ENCODE peak calls at places on chromosomes 3 and 15, in nine cellular contexts. One of them, this sample, is unnamed.

GRCh38 chr15:77944002-77944867 is 133.3 kb downstream of the TBC1D2B start:
- DNase-seq in GM20000: peak
- DNase-seq in smooth muscle cell of the brain vasculature: peak
- DNase-seq in activated CD4-positive, alpha-beta T cell treated with anti-CD3 and anti-CD28 coated beads, Interleukin-2, amount 50 U/mL, for 1 hour: peak
- DNase-seq in GM12865: peak
- DNase-seq in A172: no peak
- DNase-seq in HuH-7: peak
- DNase-seq in activated CD8-positive, alpha-beta memory T cell treated with anti-CD3 and anti-CD28 coated beads for 48 hours: no peak
- DNase-seq in stimulated activated CD4-positive, alpha-beta T cell treated with anti-CD3 and anti-CD28 coated beads, Interleukin-15, amount 100 ng/mL, for 24 hours: peak
- DNase-seq in this sample: peak

GRCh38 chr3:152192050-152192449 is 76.7 kb upstream of the MBNL1 start:
- DNase-seq in GM20000: no peak
- DNase-seq in smooth muscle cell of the brain vasculature: no peak
- DNase-seq in activated CD4-positive, alpha-beta T cell treated with anti-CD3 and anti-CD28 coated beads, Interleukin-2, amount 50 U/mL, for 1 hour: no peak
- DNase-seq in GM12865: no peak
- DNase-seq in A172: no peak
- DNase-seq in HuH-7: no peak
- DNase-seq in activated CD8-positive, alpha-beta memory T cell treated with anti-CD3 and anti-CD28 coated beads for 48 hours: no peak
- DNase-seq in stimulated activated CD4-positive, alpha-beta T cell treated with anti-CD3 and anti-CD28 coated beads, Interleukin-15, amount 100 ng/mL, for 24 hours: no peak
- DNase-seq in this sample: no peak

GRCh38 chr3:38114052-38114874 is 22.7 kb downstream of the ACAA1 start:
- DNase-seq in GM20000: no peak
- DNase-seq in smooth muscle cell of the brain vasculature: no peak
- DNase-seq in activated CD4-positive, alpha-beta T cell treated with anti-CD3 and anti-CD28 coated beads, Interleukin-2, amount 50 U/mL, for 1 hour: no peak
- DNase-seq in GM12865: no peak
- DNase-seq in A172: no peak
- DNase-seq in HuH-7: no peak
- DNase-seq in activated CD8-positive, alpha-beta memory T cell treated with anti-CD3 and anti-CD28 coated beads for 48 hours: no peak
- DNase-seq in stimulated activated CD4-positive, alpha-beta T cell treated with anti-CD3 and anti-CD28 coated beads, Interleukin-15, amount 100 ng/mL, for 24 hours: no peak
- DNase-seq in this sample: no peak

GRCh38 chr3:178709047-178709446 is 172.8 kb downstream of the KCNMB2 start:
- DNase-seq in GM20000: no peak
- DNase-seq in smooth muscle cell of the brain vasculature: no peak
- DNase-seq in activated CD4-positive, alpha-beta T cell treated with anti-CD3 and anti-CD28 coated beads, Interleukin-2, amount 50 U/mL, for 1 hour: no peak
- DNase-seq in GM12865: no peak
- DNase-seq in A172: no peak
- DNase-seq in HuH-7: no peak
- DNase-seq in activated CD8-positive, alpha-beta memory T cell treated with anti-CD3 and anti-CD28 coated beads for 48 hours: no peak
- DNase-seq in stimulated activated CD4-positive, alpha-beta T cell treated with anti-CD3 and anti-CD28 coated beads, Interleukin-15, amount 100 ng/mL, for 24 hours: no peak
- DNase-seq in this sample: no peak

GRCh38 chr15:39880718-39881387 is 39.2 kb downstream of the GPR176 start:
- DNase-seq in GM20000: no peak
- DNase-seq in smooth muscle cell of the brain vasculature: no peak
- DNase-seq in activated CD4-positive, alpha-beta T cell treated with anti-CD3 and anti-CD28 coated beads, Interleukin-2, amount 50 U/mL, for 1 hour: no peak
- DNase-seq in GM12865: no peak
- DNase-seq in A172: no peak
- DNase-seq in HuH-7: no peak
- DNase-seq in activated CD8-positive, alpha-beta memory T cell treated with anti-CD3 and anti-CD28 coated beads for 48 hours: no peak
- DNase-seq in stimulated activated CD4-positive, alpha-beta T cell treated with anti-CD3 and anti-CD28 coated beads, Interleukin-15, amount 100 ng/mL, for 24 hours: no peak
- DNase-seq in this sample: no peak

GRCh38 chr3:152320201-152320617 is 51.5 kb downstream of the MBNL1 start:
- DNase-seq in GM20000: no peak
- DNase-seq in smooth muscle cell of the brain vasculature: no peak
- DNase-seq in activated CD4-positive, alpha-beta T cell treated with anti-CD3 and anti-CD28 coated beads, Interleukin-2, amount 50 U/mL, for 1 hour: no peak
- DNase-seq in GM12865: no peak
- DNase-seq in A172: no peak
- DNase-seq in HuH-7: no peak
- DNase-seq in activated CD8-positive, alpha-beta memory T cell treated with anti-CD3 and anti-CD28 coated beads for 48 hours: no peak
- DNase-seq in stimulated activated CD4-positive, alpha-beta T cell treated with anti-CD3 and anti-CD28 coated beads, Interleukin-15, amount 100 ng/mL, for 24 hours: no peak
- DNase-seq in this sample: no peak

GRCh38 chr15:75597667-75598341 is 18.7 kb upstream of the PTPN9 start:
- DNase-seq in GM20000: no peak
- DNase-seq in smooth muscle cell of the brain vasculature: no peak
- DNase-seq in activated CD4-positive, alpha-beta T cell treated with anti-CD3 and anti-CD28 coated beads, Interleukin-2, amount 50 U/mL, for 1 hour: peak
- DNase-seq in GM12865: peak
- DNase-seq in A172: no peak
- DNase-seq in HuH-7: peak
- DNase-seq in activated CD8-positive, alpha-beta memory T cell treated with anti-CD3 and anti-CD28 coated beads for 48 hours: no peak
- DNase-seq in stimulated activated CD4-positive, alpha-beta T cell treated with anti-CD3 and anti-CD28 coated beads, Interleukin-15, amount 100 ng/mL, for 24 hours: peak
- DNase-seq in this sample: no peak

GRCh38 chr3:97901327-97902295 is 70.6 kb downstream of the RIOX2 start:
- DNase-seq in GM20000: no peak
- DNase-seq in smooth muscle cell of the brain vasculature: no peak
- DNase-seq in activated CD4-positive, alpha-beta T cell treated with anti-CD3 and anti-CD28 coated beads, Interleukin-2, amount 50 U/mL, for 1 hour: no peak
- DNase-seq in GM12865: no peak
- DNase-seq in A172: no peak
- DNase-seq in HuH-7: peak
- DNase-seq in activated CD8-positive, alpha-beta memory T cell treated with anti-CD3 and anti-CD28 coated beads for 48 hours: no peak
- DNase-seq in stimulated activated CD4-positive, alpha-beta T cell treated with anti-CD3 and anti-CD28 coated beads, Interleukin-15, amount 100 ng/mL, for 24 hours: no peak
- DNase-seq in this sample: no peak

GRCh38 chr3:89841041-89841440 is 733.6 kb downstream of the EPHA3 start:
- DNase-seq in GM20000: no peak
- DNase-seq in smooth muscle cell of the brain vasculature: no peak
- DNase-seq in activated CD4-positive, alpha-beta T cell treated with anti-CD3 and anti-CD28 coated beads, Interleukin-2, amount 50 U/mL, for 1 hour: no peak
- DNase-seq in GM12865: no peak
- DNase-seq in A172: no peak
- DNase-seq in HuH-7: no peak
- DNase-seq in activated CD8-positive, alpha-beta memory T cell treated with anti-CD3 and anti-CD28 coated beads for 48 hours: no peak
- DNase-seq in stimulated activated CD4-positive, alpha-beta T cell treated with anti-CD3 and anti-CD28 coated beads, Interleukin-15, amount 100 ng/mL, for 24 hours: no peak
- DNase-seq in this sample: no peak

GRCh38 chr3:14984581-14985113 is 37.3 kb downstream of the NR2C2 start:
- DNase-seq in GM20000: no peak
- DNase-seq in smooth muscle cell of the brain vasculature: no peak
- DNase-seq in activated CD4-positive, alpha-beta T cell treated with anti-CD3 and anti-CD28 coated beads, Interleukin-2, amount 50 U/mL, for 1 hour: no peak
- DNase-seq in GM12865: no peak
- DNase-seq in A172: no peak
- DNase-seq in HuH-7: no peak
- DNase-seq in activated CD8-positive, alpha-beta memory T cell treated with anti-CD3 and anti-CD28 coated beads for 48 hours: no peak
- DNase-seq in stimulated activated CD4-positive, alpha-beta T cell treated with anti-CD3 and anti-CD28 coated beads, Interleukin-15, amount 100 ng/mL, for 24 hours: no peak
- DNase-seq in this sample: no peak

GRCh38 chr3:179957264-179957845 is 79.4 kb downstream of the PEX5L start:
- DNase-seq in GM20000: no peak
- DNase-seq in smooth muscle cell of the brain vasculature: no peak
- DNase-seq in activated CD4-positive, alpha-beta T cell treated with anti-CD3 and anti-CD28 coated beads, Interleukin-2, amount 50 U/mL, for 1 hour: no peak
- DNase-seq in GM12865: peak
- DNase-seq in A172: no peak
- DNase-seq in HuH-7: no peak
- DNase-seq in activated CD8-positive, alpha-beta memory T cell treated with anti-CD3 and anti-CD28 coated beads for 48 hours: no peak
- DNase-seq in stimulated activated CD4-positive, alpha-beta T cell treated with anti-CD3 and anti-CD28 coated beads, Interleukin-15, amount 100 ng/mL, for 24 hours: no peak
- DNase-seq in this sample: no peak

GRCh38 chr3:101466465-101467309 is 46.3 kb downstream of the SENP7 start:
- DNase-seq in GM20000: no peak
- DNase-seq in smooth muscle cell of the brain vasculature: no peak
- DNase-seq in activated CD4-positive, alpha-beta T cell treated with anti-CD3 and anti-CD28 coated beads, Interleukin-2, amount 50 U/mL, for 1 hour: no peak
- DNase-seq in GM12865: no peak
- DNase-seq in A172: no peak
- DNase-seq in HuH-7: no peak
- DNase-seq in activated CD8-positive, alpha-beta memory T cell treated with anti-CD3 and anti-CD28 coated beads for 48 hours: peak
- DNase-seq in stimulated activated CD4-positive, alpha-beta T cell treated with anti-CD3 and anti-CD28 coated beads, Interleukin-15, amount 100 ng/mL, for 24 hours: peak
- DNase-seq in this sample: no peak

GRCh38 chr15:94162946-94163345 is 68.4 kb upstream of the MCTP2 start:
- DNase-seq in GM20000: no peak
- DNase-seq in smooth muscle cell of the brain vasculature: no peak
- DNase-seq in activated CD4-positive, alpha-beta T cell treated with anti-CD3 and anti-CD28 coated beads, Interleukin-2, amount 50 U/mL, for 1 hour: no peak
- DNase-seq in GM12865: no peak
- DNase-seq in A172: no peak
- DNase-seq in HuH-7: no peak
- DNase-seq in activated CD8-positive, alpha-beta memory T cell treated with anti-CD3 and anti-CD28 coated beads for 48 hours: no peak
- DNase-seq in stimulated activated CD4-positive, alpha-beta T cell treated with anti-CD3 and anti-CD28 coated beads, Interleukin-15, amount 100 ng/mL, for 24 hours: no peak
- DNase-seq in this sample: no peak

GRCh38 chr3:122603056-122603455 is 25.6 kb downstream of the PARP15 start:
- DNase-seq in GM20000: no peak
- DNase-seq in smooth muscle cell of the brain vasculature: no peak
- DNase-seq in activated CD4-positive, alpha-beta T cell treated with anti-CD3 and anti-CD28 coated beads, Interleukin-2, amount 50 U/mL, for 1 hour: no peak
- DNase-seq in GM12865: no peak
- DNase-seq in A172: no peak
- DNase-seq in HuH-7: no peak
- DNase-seq in activated CD8-positive, alpha-beta memory T cell treated with anti-CD3 and anti-CD28 coated beads for 48 hours: no peak
- DNase-seq in stimulated activated CD4-positive, alpha-beta T cell treated with anti-CD3 and anti-CD28 coated beads, Interleukin-15, amount 100 ng/mL, for 24 hours: no peak
- DNase-seq in this sample: no peak